ENCODE peak calls at places on chromosomes 12 and 14, in seven cellular contexts. One of them, this sample, is unnamed.

GRCh38 chr14:85602366-85602765 is 72.4 kb downstream of the FLRT2 start:
- DNase-seq in uterus: no peak
- DNase-seq in stomach: no peak
- DNase-seq in lower lobe of right lung: no peak
- DNase-seq in pancreas: no peak
- DNase-seq in mammary epithelial cell: no peak
- DNase-seq in CD8-positive, alpha-beta T cell: no peak
- DNase-seq in this sample: no peak

GRCh38 chr14:38257500-38257899 is 1.6 kb upstream of the CLEC14A start:
- DNase-seq in uterus: no peak
- DNase-seq in stomach: no peak
- DNase-seq in lower lobe of right lung: no peak
- DNase-seq in pancreas: no peak
- DNase-seq in mammary epithelial cell: no peak
- DNase-seq in CD8-positive, alpha-beta T cell: no peak
- DNase-seq in this sample: no peak

GRCh38 chr12:96208346-96208745 is 14.2 kb downstream of the ELK3 start:
- DNase-seq in uterus: no peak
- DNase-seq in stomach: no peak
- DNase-seq in lower lobe of right lung: no peak
- DNase-seq in pancreas: no peak
- DNase-seq in mammary epithelial cell: peak; percentile 74
- DNase-seq in CD8-positive, alpha-beta T cell: no peak
- DNase-seq in this sample: no peak

GRCh38 chr14:64196668-64197411 is 97.3 kb downstream of the ESR2 start:
- DNase-seq in uterus: no peak
- DNase-seq in stomach: peak; percentile 40
- DNase-seq in lower lobe of right lung: peak; percentile 77
- DNase-seq in pancreas: peak; percentile 77
- DNase-seq in mammary epithelial cell: no peak
- DNase-seq in CD8-positive, alpha-beta T cell: peak; percentile 31
- DNase-seq in this sample: no peak

GRCh38 chr12:108914031-108914630 is 34.2 kb downstream of the DAO start:
- DNase-seq in uterus: no peak
- DNase-seq in stomach: no peak
- DNase-seq in lower lobe of right lung: no peak
- DNase-seq in pancreas: no peak
- DNase-seq in mammary epithelial cell: peak; percentile 10
- DNase-seq in CD8-positive, alpha-beta T cell: no peak
- DNase-seq in this sample: no peak

GRCh38 chr12:130076752-130077151 is 85.5 kb upstream of the FZD10 start:
- DNase-seq in uterus: no peak
- DNase-seq in stomach: no peak
- DNase-seq in lower lobe of right lung: no peak
- DNase-seq in pancreas: no peak
- DNase-seq in mammary epithelial cell: no peak
- DNase-seq in CD8-positive, alpha-beta T cell: no peak
- DNase-seq in this sample: no peak

GRCh38 chr12:107107381-107107780 is 14.0 kb upstream of the CRY1 start:
- DNase-seq in uterus: no peak
- DNase-seq in stomach: no peak
- DNase-seq in lower lobe of right lung: no peak
- DNase-seq in pancreas: no peak
- DNase-seq in mammary epithelial cell: no peak
- DNase-seq in CD8-positive, alpha-beta T cell: no peak
- DNase-seq in this sample: no peak

GRCh38 chr14:99809376-99809775 is 16.2 kb downstream of the EML1 start:
- DNase-seq in uterus: peak; percentile 84
- DNase-seq in stomach: no peak
- DNase-seq in lower lobe of right lung: no peak
- DNase-seq in pancreas: peak; percentile 62
- DNase-seq in mammary epithelial cell: no peak
- DNase-seq in CD8-positive, alpha-beta T cell: no peak
- DNase-seq in this sample: no peak

GRCh38 chr14:33432407-33433023 is 493.8 kb downstream of the NPAS3 start:
- DNase-seq in uterus: no peak
- DNase-seq in stomach: no peak
- DNase-seq in lower lobe of right lung: no peak
- DNase-seq in pancreas: no peak
- DNase-seq in mammary epithelial cell: peak; percentile 11
- DNase-seq in CD8-positive, alpha-beta T cell: no peak
- DNase-seq in this sample: no peak

GRCh38 chr14:53912121-53912520 is 44.5 kb downstream of the BMP4 start:
- DNase-seq in uterus: no peak
- DNase-seq in stomach: no peak
- DNase-seq in lower lobe of right lung: no peak
- DNase-seq in pancreas: no peak
- DNase-seq in mammary epithelial cell: no peak
- DNase-seq in CD8-positive, alpha-beta T cell: no peak
- DNase-seq in this sample: no peak

GRCh38 chr12:65122661-65123060 is 1.6 kb upstream of the WIF1 start:
- DNase-seq in uterus: no peak
- DNase-seq in stomach: no peak
- DNase-seq in lower lobe of right lung: no peak
- DNase-seq in pancreas: no peak
- DNase-seq in mammary epithelial cell: no peak
- DNase-seq in CD8-positive, alpha-beta T cell: no peak
- DNase-seq in this sample: no peak

GRCh38 chr14:106185837-106186233 is 659.5 kb downstream of the TMEM121 start:
- DNase-seq in uterus: no peak
- DNase-seq in stomach: peak; percentile 45
- DNase-seq in lower lobe of right lung: no peak
- DNase-seq in pancreas: no peak
- DNase-seq in mammary epithelial cell: no peak
- DNase-seq in CD8-positive, alpha-beta T cell: peak; percentile 82
- DNase-seq in this sample: peak; percentile 67

GRCh38 chr14:84390010-84390409 is 1139.9 kb upstream of the FLRT2 start:
- DNase-seq in uterus: no peak
- DNase-seq in stomach: no peak
- DNase-seq in lower lobe of right lung: no peak
- DNase-seq in pancreas: no peak
- DNase-seq in mammary epithelial cell: no peak
- DNase-seq in CD8-positive, alpha-beta T cell: no peak
- DNase-seq in this sample: no peak

GRCh38 chr14:34628681-34629135 is 1.2 kb downstream of the SNX6 start:
- DNase-seq in uterus: no peak
- DNase-seq in stomach: peak; percentile 37
- DNase-seq in lower lobe of right lung: no peak
- DNase-seq in pancreas: no peak
- DNase-seq in mammary epithelial cell: no peak
- DNase-seq in CD8-positive, alpha-beta T cell: no peak
- DNase-seq in this sample: peak; percentile 6

GRCh38 chr14:64725360-64725815 is 21.2 kb downstream of the PLEKHG3 start:
- DNase-seq in uterus: no peak
- DNase-seq in stomach: no peak
- DNase-seq in lower lobe of right lung: no peak
- DNase-seq in pancreas: peak; percentile 44
- DNase-seq in mammary epithelial cell: no peak
- DNase-seq in CD8-positive, alpha-beta T cell: no peak
- DNase-seq in this sample: no peak

GRCh38 chr14:68824517-68825347 is 31.9 kb upstream of the ZFP36L1 start:
- DNase-seq in uterus: peak; percentile 86
- DNase-seq in stomach: peak; percentile 91
- DNase-seq in lower lobe of right lung: peak; percentile 92
- DNase-seq in pancreas: peak; percentile 92
- DNase-seq in mammary epithelial cell: no peak
- DNase-seq in CD8-positive, alpha-beta T cell: no peak
- DNase-seq in this sample: no peak

GRCh38 chr12:1949771-1950470 is 31.5 kb upstream of the CACNA2D4 start:
- DNase-seq in uterus: peak; percentile 75
- DNase-seq in stomach: no peak
- DNase-seq in lower lobe of right lung: no peak
- DNase-seq in pancreas: no peak
- DNase-seq in mammary epithelial cell: peak; percentile 75
- DNase-seq in CD8-positive, alpha-beta T cell: no peak
- DNase-seq in this sample: no peak

GRCh38 chr12:131209082-131210070 is 255.7 kb downstream of the ADGRD1 start:
- DNase-seq in uterus: no peak
- DNase-seq in stomach: no peak
- DNase-seq in lower lobe of right lung: no peak
- DNase-seq in pancreas: no peak
- DNase-seq in mammary epithelial cell: no peak
- DNase-seq in CD8-positive, alpha-beta T cell: no peak
- DNase-seq in this sample: no peak

GRCh38 chr12:80118565-80119337 is 19.4 kb downstream of the OTOGL start:
- DNase-seq in uterus: no peak
- DNase-seq in stomach: no peak
- DNase-seq in lower lobe of right lung: no peak
- DNase-seq in pancreas: no peak
- DNase-seq in mammary epithelial cell: no peak
- DNase-seq in CD8-positive, alpha-beta T cell: no peak
- DNase-seq in this sample: no peak

GRCh38 chr12:132385923-132386751 is 56.7 kb upstream of the GALNT9 start:
- DNase-seq in uterus: no peak
- DNase-seq in stomach: no peak
- DNase-seq in lower lobe of right lung: peak; percentile 41
- DNase-seq in pancreas: peak; percentile 46
- DNase-seq in mammary epithelial cell: no peak
- DNase-seq in CD8-positive, alpha-beta T cell: no peak
- DNase-seq in this sample: no peak

GRCh38 chr12:100708591-100708990 is 86.0 kb upstream of the ANO4 start:
- DNase-seq in uterus: no peak
- DNase-seq in stomach: no peak
- DNase-seq in lower lobe of right lung: no peak
- DNase-seq in pancreas: no peak
- DNase-seq in mammary epithelial cell: no peak
- DNase-seq in CD8-positive, alpha-beta T cell: no peak
- DNase-seq in this sample: no peak

GRCh38 chr12:126952106-126953007 is 1314.6 kb upstream of the TMEM132C start:
- DNase-seq in uterus: no peak
- DNase-seq in stomach: no peak
- DNase-seq in lower lobe of right lung: no peak
- DNase-seq in pancreas: no peak
- DNase-seq in mammary epithelial cell: no peak
- DNase-seq in CD8-positive, alpha-beta T cell: no peak
- DNase-seq in this sample: no peak

GRCh38 chr14:81363746-81364400 is 36.3 kb downstream of the STON2 start:
- DNase-seq in uterus: no peak
- DNase-seq in stomach: no peak
- DNase-seq in lower lobe of right lung: no peak
- DNase-seq in pancreas: no peak
- DNase-seq in mammary epithelial cell: peak; percentile 47
- DNase-seq in CD8-positive, alpha-beta T cell: no peak
- DNase-seq in this sample: no peak

GRCh38 chr12:125773033-125773432 is 707.8 kb downstream of the AACS start:
- DNase-seq in uterus: no peak
- DNase-seq in stomach: no peak
- DNase-seq in lower lobe of right lung: no peak
- DNase-seq in pancreas: no peak
- DNase-seq in mammary epithelial cell: no peak
- DNase-seq in CD8-positive, alpha-beta T cell: no peak
- DNase-seq in this sample: no peak

GRCh38 chr12:46369474-46370379 is 2.8 kb downstream of the SLC38A2 start:
- DNase-seq in uterus: no peak
- DNase-seq in stomach: no peak
- DNase-seq in lower lobe of right lung: no peak
- DNase-seq in pancreas: no peak
- DNase-seq in mammary epithelial cell: no peak
- DNase-seq in CD8-positive, alpha-beta T cell: no peak
- DNase-seq in this sample: no peak
- H3K4me1 ChIP-seq in uterus: peaks cover 14% of the 10 kb centered on the region
- H3K4me1 ChIP-seq in stomach: peaks cover 72% of the 10 kb centered on the region
- H3K4me1 ChIP-seq in lower lobe of right lung: peaks cover 71% of the 10 kb centered on the region
- H3K4me1 ChIP-seq in pancreas: peaks cover 48% of the 10 kb centered on the region
- H3K4me1 ChIP-seq in mammary epithelial cell: peaks cover 47% of the 10 kb centered on the region
- H3K4me1 ChIP-seq in CD8-positive, alpha-beta T cell: peaks cover 66% of the 10 kb centered on the region
- H3K4me1 ChIP-seq in this sample: peaks cover 69% of the 10 kb centered on the region

GRCh38 chr14:75547552-75548250 is 25.4 kb downstream of the BATF start:
- DNase-seq in uterus: no peak
- DNase-seq in stomach: no peak
- DNase-seq in lower lobe of right lung: no peak
- DNase-seq in pancreas: no peak
- DNase-seq in mammary epithelial cell: no peak
- DNase-seq in CD8-positive, alpha-beta T cell: peak; percentile 43
- DNase-seq in this sample: no peak
- H3K27ac ChIP-seq in uterus: no peak overlapping the region
- H3K27ac ChIP-seq in stomach: no peak overlapping the region
- H3K27ac ChIP-seq in lower lobe of right lung: no peak overlapping the region
- H3K27ac ChIP-seq in pancreas: no peak overlapping the region
- H3K27ac ChIP-seq in mammary epithelial cell: no peak overlapping the region
- H3K27ac ChIP-seq in CD8-positive, alpha-beta T cell: no peak overlapping the region
- H3K27ac ChIP-seq in this sample: no peak overlapping the region

DNA sequence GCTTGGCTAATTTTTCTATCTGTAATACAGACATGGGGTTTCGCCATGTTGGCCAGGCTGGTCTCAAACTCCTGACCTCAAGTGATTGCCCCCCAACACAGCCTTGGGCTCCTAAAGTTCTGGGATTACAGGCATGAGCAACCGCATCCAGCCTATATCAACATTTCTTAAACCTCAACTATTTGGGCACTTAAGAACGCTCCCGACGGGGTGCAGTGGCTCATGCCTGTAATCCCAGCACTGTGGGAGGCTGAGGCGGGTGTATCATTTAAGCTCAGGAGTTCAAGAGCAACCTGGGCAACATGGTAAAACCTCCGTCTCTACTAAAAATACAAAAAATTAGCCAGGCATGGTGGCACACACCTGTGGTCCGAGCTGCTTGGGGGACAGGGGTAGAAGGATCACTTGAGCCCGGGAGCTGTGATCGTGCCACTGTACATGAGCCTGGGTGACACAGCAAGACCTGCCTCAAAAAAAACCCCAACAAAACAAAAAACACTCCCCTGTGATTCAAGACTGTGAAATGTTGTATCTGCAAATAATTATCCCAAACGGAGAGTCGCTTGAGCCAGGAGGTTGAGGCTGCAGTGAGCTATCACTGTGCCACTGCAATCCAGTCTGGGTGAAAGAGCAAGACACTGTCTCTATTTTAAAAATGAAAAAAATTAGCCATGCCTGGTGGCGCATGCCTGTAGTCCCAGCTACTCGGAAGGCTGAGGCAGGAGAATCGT is 21.5 kb downstream of the PPTC7 start:
- DNase-seq in uterus: no peak
- DNase-seq in stomach: no peak
- DNase-seq in lower lobe of right lung: no peak
- DNase-seq in pancreas: no peak
- DNase-seq in mammary epithelial cell: no peak
- DNase-seq in CD8-positive, alpha-beta T cell: no peak
- DNase-seq in this sample: no peak
- H3K4me1 ChIP-seq in uterus: peaks cover 5% of the 10 kb centered on the region
- H3K4me1 ChIP-seq in stomach: peaks cover 81% of the 10 kb centered on the region
- H3K4me1 ChIP-seq in lower lobe of right lung: peaks cover 61% of the 10 kb centered on the region
- H3K4me1 ChIP-seq in pancreas: peaks cover 34% of the 10 kb centered on the region
- H3K4me1 ChIP-seq in mammary epithelial cell: peaks cover 37% of the 10 kb centered on the region
- H3K4me1 ChIP-seq in CD8-positive, alpha-beta T cell: peaks cover 50% of the 10 kb centered on the region
- H3K4me1 ChIP-seq in this sample: peaks cover 60% of the 10 kb centered on the region

DNA sequence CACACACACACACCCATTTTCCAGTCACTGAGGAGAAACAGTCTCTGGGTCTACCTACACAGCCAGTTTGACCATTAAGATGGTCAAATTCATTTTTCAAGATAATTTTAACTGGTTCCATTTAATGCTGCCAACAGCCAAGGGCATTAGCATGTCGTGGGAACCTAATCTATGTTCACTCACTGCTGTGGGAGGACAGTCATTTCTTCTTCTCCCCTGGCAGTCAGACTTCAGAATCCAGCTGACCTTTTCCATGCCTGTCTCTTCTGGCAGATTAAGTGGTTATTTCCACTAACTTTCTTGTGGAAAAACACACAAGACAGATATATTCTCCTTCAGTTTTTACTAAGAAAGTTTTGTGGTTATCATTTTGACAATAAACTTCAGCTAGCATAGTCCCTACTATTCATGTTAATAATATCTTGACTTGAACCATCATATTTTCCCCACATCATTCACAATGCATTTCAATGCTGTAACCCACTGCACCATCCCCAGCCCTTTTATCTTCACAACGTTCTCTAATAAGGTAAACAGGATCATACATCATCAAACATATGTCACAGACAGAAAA is 82.2 kb downstream of the DAD1 start:
- DNase-seq in uterus: no peak
- DNase-seq in stomach: no peak
- DNase-seq in lower lobe of right lung: no peak
- DNase-seq in pancreas: no peak
- DNase-seq in mammary epithelial cell: no peak
- DNase-seq in CD8-positive, alpha-beta T cell: no peak
- DNase-seq in this sample: no peak
- H3K27ac ChIP-seq in uterus: peak overlapping the region; percentile 80
- H3K27ac ChIP-seq in stomach: no peak overlapping the region
- H3K27ac ChIP-seq in lower lobe of right lung: no peak overlapping the region
- H3K27ac ChIP-seq in pancreas: no peak overlapping the region
- H3K27ac ChIP-seq in mammary epithelial cell: no peak overlapping the region
- H3K27ac ChIP-seq in CD8-positive, alpha-beta T cell: peak overlapping the region; percentile 72
- H3K27ac ChIP-seq in this sample: no peak overlapping the region

This sample was measured in CD8-positive, alpha-beta memory T cell.